ENCODE peak calls at places on chromosomes 2 and 18, in four cellular contexts. M is HCT116, P is AG09309, S is HFF-Myc. B is an unnamed sample.

GRCh38 chr2:62410015-62410453 is 96.0 kb downstream of the TMEM17 start:
- DNase-seq in S (no peak), M (no peak), P (no peak), B (peak; percentile 32)

GRCh38 chr2:216339456-216340279 is 32.6 kb downstream of the MARCHF4 start:
- DNase-seq in M (no peak), S (peak; percentile 72), P (no peak), B (peak; percentile 45)

GRCh38 chr18:67456691-67457090 is 59.8 kb downstream of the DSEL start:
- DNase-seq in M (no peak), P (no peak), S (no peak), B (no peak)

GRCh38 chr2:239287461-239287860 is 113.4 kb downstream of the HDAC4 start:
- DNase-seq in P (no peak), S (no peak), M (no peak), B (no peak)

GRCh38 chr2:111701266-111701665 is 182.7 kb downstream of the ANAPC1 start:
- DNase-seq in P (no peak), M (no peak), S (no peak), B (peak; percentile 34)

GRCh38 chr2:71347517-71347916 is 15.9 kb downstream of the ZNF638 start:
- DNase-seq in M (no peak), S (peak; percentile 21), P (no peak), B (peak; percentile 23)

GRCh38 chr2:163345795-163346573 is 389.8 kb downstream of the FIGN start:
- DNase-seq in P (peak; percentile 20), S (no peak), M (peak; percentile 55), B (peak; percentile 64)

GRCh38 chr2:3349211-3349693 is 28.4 kb downstream of the EIPR1 start:
- DNase-seq in S (no peak), P (no peak), M (no peak), B (peak; percentile 50)

GRCh38 chr2:54889053-54889452 is 161.2 kb downstream of the RTN4 start:
- DNase-seq in P (no peak), S (no peak), M (no peak), B (no peak)

GRCh38 chr2:3423492-3424170 is 44.1 kb downstream of the TRAPPC12 start:
- DNase-seq in S (no peak), P (no peak), M (peak; percentile 27), B (peak; percentile 65)

GRCh38 chr2:189217546-189217945 is 38.0 kb upstream of the COL5A2 start:
- DNase-seq in P (peak; percentile 48), S (no peak), M (no peak), B (no peak)

GRCh38 chr18:13266208-13267100 is 47.9 kb downstream of the LDLRAD4 start:
- DNase-seq in S (no peak), M (no peak), P (no peak), B (no peak)

GRCh38 chr2:73827018-73827417 is 1.7 kb upstream of the STAMBP start:
- DNase-seq in M (no peak), S (peak; percentile 27), P (no peak), B (peak; percentile 67)

GRCh38 chr2:237129625-237130263 is 44.1 kb downstream of the COPS8 start:
- DNase-seq in S (no peak), M (no peak), P (no peak), B (no peak)
- H3K4me3 ChIP-seq in S (no peak overlapping the region), M (no peak overlapping the region), P (no peak overlapping the region), B (no peak overlapping the region)

GRCh38 chr2:238231251-238231793 is 8.5 kb downstream of the HES6 start:
- DNase-seq in P (no peak), S (no peak), M (no peak), B (peak; percentile 74)
- TF ChIP-seq CTCF in P (no peak), S (no peak), M (no peak), B (no peak)

GRCh38 chr2:1717129-1717528 is 27.2 kb downstream of the PXDN start:
- DNase-seq in S (no peak), P (no peak), M (no peak), B (peak; percentile 93)

GRCh38 chr2:1718339-1719220 is 25.7 kb downstream of the PXDN start:
- DNase-seq in S (no peak), P (no peak), M (no peak), B (no peak)

GRCh38 chr2:1714291-1715064 is 29.8 kb downstream of the PXDN start:
- DNase-seq in S (no peak), M (no peak), P (no peak), B (no peak)

GRCh38 chr2:1715184-1716012 is 28.9 kb downstream of the PXDN start:
- DNase-seq in P (no peak), S (no peak), M (no peak), B (no peak)

GRCh38 chr2:1716441-1716840 is 27.9 kb downstream of the PXDN start:
- DNase-seq in S (no peak), P (no peak), M (no peak), B (no peak)
- H3K4me3 ChIP-seq in S (no peak overlapping the region), P (no peak overlapping the region), M (no peak overlapping the region), B (no peak overlapping the region)

DNA sequence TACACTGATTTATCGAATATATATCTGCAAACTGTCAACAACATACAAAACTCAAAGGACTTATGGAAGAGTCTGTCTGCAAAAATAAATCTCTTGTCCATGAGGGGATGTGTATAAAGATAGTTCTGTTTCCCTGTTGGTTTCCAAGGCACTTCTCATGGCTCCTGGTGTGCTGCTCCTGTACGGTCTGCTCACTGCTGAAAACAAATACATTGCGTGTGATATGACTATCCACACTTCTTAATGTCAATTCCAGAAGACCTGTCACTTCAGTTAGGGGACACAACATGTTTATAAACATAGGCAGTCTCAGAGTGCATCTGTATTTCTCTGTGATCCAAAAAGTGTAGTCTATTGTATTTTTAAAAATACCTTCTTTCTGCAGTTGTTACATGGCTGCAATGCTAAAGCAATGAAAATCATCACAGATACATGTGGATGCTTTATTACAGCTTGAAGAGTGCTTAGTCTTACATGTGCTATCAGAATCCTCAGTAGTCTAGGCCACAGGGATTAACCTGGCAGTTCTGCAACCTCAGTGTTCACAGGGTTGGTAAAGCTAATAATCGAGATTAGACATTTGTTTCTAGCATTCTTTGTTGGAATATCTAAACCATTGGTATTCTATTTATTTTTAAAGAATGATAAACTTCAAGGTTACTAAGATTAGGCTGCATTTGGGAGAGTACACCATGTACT is 7.8 kb downstream of the ALKAL2 start:
- DNase-seq in S (no peak), M (no peak), P (no peak), B (no peak)
- TF ChIP-seq CTCF in S (no peak), M (no peak), P (no peak), B (no peak)

DNA sequence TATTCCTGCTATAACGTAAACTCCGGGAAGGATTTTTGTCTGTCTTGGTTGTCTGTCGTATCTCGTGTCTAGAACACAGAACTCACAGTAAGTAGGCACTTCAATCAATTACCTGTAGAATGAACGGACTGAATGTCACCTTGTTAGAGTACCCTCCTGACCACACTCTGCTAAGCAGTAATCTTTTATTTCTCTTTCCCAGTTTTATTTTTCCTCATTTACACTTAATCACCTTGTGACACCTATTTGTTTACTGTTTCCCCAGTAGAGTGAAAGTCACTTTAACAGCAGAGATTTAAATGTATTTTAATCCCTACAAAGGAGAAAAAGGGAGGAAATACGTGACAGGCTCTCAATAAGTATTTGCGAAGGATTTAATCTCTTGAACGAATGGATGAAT is 514 bp upstream of the EPB41L5 start:
- DNase-seq in S (no peak), P (no peak), M (no peak), B (no peak)
- H3K4me3 ChIP-seq in S (peak overlapping the region; percentile 58), P (peak overlapping the region; percentile 70), M (peak overlapping the region; percentile 62), B (peak overlapping the region; percentile 81)

GRCh38 chr2:126239560-126239959 is 416.4 kb upstream of the GYPC start:
- DNase-seq in P (no peak), M (no peak), S (no peak), B (no peak)

GRCh38 chr2:126244937-126245336 is 411.0 kb upstream of the GYPC start:
- DNase-seq in P (no peak), S (no peak), M (no peak), B (no peak)
- TF ChIP-seq CTCF in P (no peak), S (no peak), M (no peak), B (peak; percentile 14)

GRCh38 chr2:113227290-113227689 is 51.4 kb downstream of the PAX8 start:
- DNase-seq in P (no peak), M (no peak), S (no peak), B (no peak)

GRCh38 chr2:113227698-113228097 is 51.0 kb downstream of the PAX8 start:
- DNase-seq in M (no peak), P (no peak), S (no peak), B (no peak)

GRCh38 chr2:113224647-113225046 is 50.9 kb downstream of the PSD4 start:
- DNase-seq in P (no peak), S (no peak), M (no peak), B (no peak)

GRCh38 chr2:113225505-113226259 is 51.9 kb downstream of the PSD4 start:
- DNase-seq in S (no peak), P (no peak), M (no peak), B (no peak)

DNA sequence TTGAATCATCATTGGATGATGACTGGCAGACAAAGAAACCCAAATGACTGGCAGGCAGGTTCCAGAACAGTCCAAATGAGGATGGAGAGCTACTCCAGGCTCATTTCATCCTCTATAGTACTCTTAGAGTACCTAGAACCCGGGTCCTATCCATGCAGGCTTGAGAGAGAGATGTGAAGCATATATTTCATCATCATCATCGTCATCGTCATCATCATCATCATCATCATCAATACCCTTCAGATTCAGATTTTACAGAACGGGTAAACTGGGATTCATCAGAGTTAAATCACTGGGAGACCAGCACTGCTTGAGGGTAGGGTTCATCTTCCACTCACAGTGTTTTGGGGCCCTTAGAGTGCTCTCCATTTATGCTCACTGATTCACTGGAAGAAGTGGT is 52.3 kb downstream of the PAX8 start:
- DNase-seq in P (no peak), M (no peak), S (no peak), B (no peak)
- H3K4me3 ChIP-seq in P (no peak overlapping the region), M (no peak overlapping the region), S (no peak overlapping the region), B (no peak overlapping the region)

DNA sequence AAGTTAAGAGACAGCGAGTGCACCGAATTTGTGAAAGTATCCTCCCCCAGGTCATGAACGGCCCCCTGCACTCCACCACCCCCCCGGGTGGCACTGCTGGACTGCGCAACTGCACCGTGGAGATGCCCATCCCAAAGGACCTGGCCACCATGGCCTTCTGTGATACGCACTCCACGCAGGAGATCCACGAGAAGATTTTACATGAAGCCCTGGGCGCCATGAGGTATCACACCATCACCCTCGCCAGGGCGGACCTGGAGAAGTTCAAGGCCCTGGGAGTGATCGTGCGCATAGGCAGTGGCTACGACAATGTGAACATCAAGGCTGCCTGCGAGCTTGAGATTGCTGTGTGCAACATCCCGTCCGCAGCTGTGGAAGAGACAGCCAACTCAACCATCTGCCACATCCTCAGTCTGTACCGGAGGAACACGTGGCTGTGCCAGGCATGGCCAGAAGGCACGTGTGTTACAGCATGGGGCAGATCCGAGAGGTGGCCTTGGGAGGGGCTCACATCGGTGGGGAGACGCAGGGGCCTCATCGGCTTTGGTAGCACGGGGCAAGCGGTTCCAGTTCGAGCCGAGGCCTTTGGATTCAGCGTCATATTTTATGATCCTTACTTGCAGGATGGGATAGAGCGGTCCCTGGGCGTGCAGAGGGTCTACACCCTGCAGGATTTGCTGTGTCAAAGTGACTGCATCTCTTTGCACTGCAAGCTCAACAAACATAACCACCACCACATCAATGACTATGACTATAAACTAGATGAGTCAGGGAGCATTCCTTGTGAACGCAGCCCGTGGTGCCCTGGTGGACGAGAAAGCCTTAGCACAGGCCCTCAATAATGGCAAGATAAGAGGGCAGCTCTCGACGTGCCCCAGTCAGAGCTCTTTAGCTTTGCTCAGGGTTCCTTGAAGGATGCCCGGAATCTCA is 290.8 kb upstream of the MC4R start:
- DNase-seq in M (no peak), S (no peak), P (no peak), B (no peak)
- TF ChIP-seq CTCF in M (no peak), S (no peak), P (no peak), B (no peak)

GRCh38 chr2:168802825-168803726 is 639 bp downstream of the NOSTRIN start:
- DNase-seq in S (no peak), M (no peak), P (no peak), B (peak; percentile 9)
- H3K4me3 ChIP-seq in S (no peak overlapping the region), M (peak overlapping the region; percentile 15), P (no peak overlapping the region), B (no peak overlapping the region)